ENCODE peak calls at places on chromosomes 11 and 22, in five cellular contexts. J is OCI-LY7, T is cardiac muscle cell, N is fibroblast of mammary gland, H is epithelial cell of esophagus. I is an unnamed sample.

GRCh38 chr11:35050596-35050995 is 88.4 kb upstream of the CD44 start:
- DNase-seq in N (no peak), T (no peak), H (no peak), J (no peak), I (no peak)

GRCh38 chr11:112727341-112727841 is 233.8 kb upstream of the NCAM1 start:
- DNase-seq in T (no peak), H (no peak), N (no peak), J (no peak), I (no peak)

GRCh38 chr11:75325713-75326438 is 25.6 kb downstream of the ARRB1 start:
- DNase-seq in J (no peak), N (peak; percentile 96), H (peak; percentile 97), T (peak; percentile 93), I (no peak)

GRCh38 chr11:61923166-61924015 is 6.0 kb upstream of the RAB3IL1 start:
- DNase-seq in J (no peak), N (peak; percentile 81), H (peak; percentile 15), T (peak; percentile 86), I (no peak)

GRCh38 chr11:30725645-30726195 is 139.6 kb upstream of the MPPED2 start:
- DNase-seq in N (no peak), T (no peak), H (no peak), J (no peak), I (no peak)

GRCh38 chr11:62108017-62108750 is 15.6 kb upstream of the INCENP start:
- DNase-seq in J (peak; percentile 74), N (peak; percentile 75), H (peak; percentile 74), T (peak; percentile 82), I (no peak)

GRCh38 chr22:32684148-32684821 is 117.2 kb upstream of the TIMP3 start:
- DNase-seq in J (no peak), H (no peak), T (peak; percentile 50), N (no peak), I (no peak)

GRCh38 chr22:23184100-23184763 is 3.9 kb downstream of the BCR start:
- DNase-seq in T (no peak), H (no peak), N (no peak), J (no peak), I (no peak)

GRCh38 chr11:111416231-111416960 is 37.3 kb upstream of the POU2AF1 start:
- DNase-seq in J (peak; percentile 50), H (no peak), T (no peak), N (no peak), I (no peak)

GRCh38 chr11:95556342-95557151 is 233.0 kb downstream of the FAM76B start:
- DNase-seq in N (peak; percentile 88), H (no peak), J (no peak), T (peak; percentile 68), I (peak; percentile 75)

GRCh38 chr22:11066458-11067285 is 4461.3 kb upstream of the OR11H1 start:
- DNase-seq in H (no peak), J (no peak), N (no peak), T (no peak), I (no peak)

GRCh38 chr22:39220897-39221850 is 23.6 kb downstream of the PDGFB start:
- DNase-seq in T (peak; percentile 90), J (no peak), N (peak; percentile 38), H (peak; percentile 94), I (no peak)

GRCh38 chr11:110432713-110433392 is 3.1 kb downstream of the FDX1 start:
- DNase-seq in N (no peak), H (peak; percentile 2), J (no peak), T (peak; percentile 28), I (no peak)

GRCh38 chr22:32164084-32164894 is 5.2 kb upstream of the C22orf42 start:
- DNase-seq in H (no peak), N (no peak), T (no peak), J (no peak), I (no peak)

GRCh38 chr11:44893250-44894216 is 57.1 kb downstream of the TP53I11 start:
- DNase-seq in J (no peak), T (no peak), H (no peak), N (no peak), I (no peak)

GRCh38 chr11:77407613-77408012 is 66.3 kb downstream of the PAK1 start:
- DNase-seq in T (peak; percentile 79), J (no peak), H (peak; percentile 86), N (peak; percentile 93), I (no peak)

GRCh38 chr11:76810151-76810853 is 27.1 kb downstream of the TSKU start:
- DNase-seq in T (peak; percentile 59), J (peak; percentile 41), N (peak; percentile 43), H (peak; percentile 47), I (no peak)

GRCh38 chr11:117814766-117815261 is 9.7 kb downstream of the FXYD2 start:
- DNase-seq in H (peak; percentile 14), J (peak; percentile 62), N (no peak), T (peak; percentile 42), I (peak; percentile 90)

GRCh38 chr11:105589346-105589745 is 20.5 kb upstream of the GRIA4 start:
- DNase-seq in H (no peak), N (no peak), J (no peak), T (no peak), I (no peak)

GRCh38 chr11:45924036-45924915 is 1.8 kb downstream of the LARGE2 start:
- DNase-seq in T (no peak), J (no peak), N (no peak), H (no peak), I (no peak)

GRCh38 chr11:121035169-121035755 is 11.4 kb downstream of the TBCEL start:
- DNase-seq in J (no peak), H (no peak), T (no peak), N (no peak), I (no peak)

GRCh38 chr11:34595960-34596359 is 24.9 kb upstream of the EHF start:
- DNase-seq in J (no peak), N (no peak), T (no peak), H (no peak), I (no peak)

GRCh38 chr22:29717789-29718188 is 2.0 kb upstream of the CABP7 start:
- DNase-seq in H (peak; percentile 86), J (no peak), N (no peak), T (no peak), I (no peak)

GRCh38 chr11:17986007-17986710 is 26.7 kb downstream of the SERGEF start:
- DNase-seq in H (peak; percentile 73), J (no peak), T (peak; percentile 80), N (peak; percentile 92), I (no peak)

GRCh38 chr22:29146101-29146560 is 59.6 kb upstream of the EMID1 start:
- DNase-seq in N (no peak), J (no peak), T (no peak), H (no peak), I (no peak)

GRCh38 chr11:121229495-121229894 is 63.1 kb upstream of the SC5D start:
- DNase-seq in J (no peak), N (no peak), T (no peak), H (no peak), I (no peak)

GRCh38 chr11:69308531-69308930 is 14.6 kb downstream of the MYEOV start:
- DNase-seq in H (no peak), J (no peak), N (no peak), T (no peak), I (no peak)

GRCh38 chr11:44955019-44955738 is 4.5 kb upstream of the TP53I11 start:
- DNase-seq in J (no peak), N (peak; percentile 85), H (peak; percentile 50), T (peak; percentile 96), I (no peak)

GRCh38 chr11:114724916-114725524 is 46.7 kb downstream of the NXPE2 start:
- DNase-seq in J (no peak), H (no peak), T (no peak), N (no peak), I (no peak)

GRCh38 chr11:114725623-114726022 is 47.3 kb downstream of the NXPE2 start:
- DNase-seq in N (no peak), J (no peak), T (no peak), H (no peak), I (no peak)
- H3K4me3 ChIP-seq in N (no peak overlapping the region), J (no peak overlapping the region), T (no peak overlapping the region), H (no peak overlapping the region), I (no peak overlapping the region)

DNA sequence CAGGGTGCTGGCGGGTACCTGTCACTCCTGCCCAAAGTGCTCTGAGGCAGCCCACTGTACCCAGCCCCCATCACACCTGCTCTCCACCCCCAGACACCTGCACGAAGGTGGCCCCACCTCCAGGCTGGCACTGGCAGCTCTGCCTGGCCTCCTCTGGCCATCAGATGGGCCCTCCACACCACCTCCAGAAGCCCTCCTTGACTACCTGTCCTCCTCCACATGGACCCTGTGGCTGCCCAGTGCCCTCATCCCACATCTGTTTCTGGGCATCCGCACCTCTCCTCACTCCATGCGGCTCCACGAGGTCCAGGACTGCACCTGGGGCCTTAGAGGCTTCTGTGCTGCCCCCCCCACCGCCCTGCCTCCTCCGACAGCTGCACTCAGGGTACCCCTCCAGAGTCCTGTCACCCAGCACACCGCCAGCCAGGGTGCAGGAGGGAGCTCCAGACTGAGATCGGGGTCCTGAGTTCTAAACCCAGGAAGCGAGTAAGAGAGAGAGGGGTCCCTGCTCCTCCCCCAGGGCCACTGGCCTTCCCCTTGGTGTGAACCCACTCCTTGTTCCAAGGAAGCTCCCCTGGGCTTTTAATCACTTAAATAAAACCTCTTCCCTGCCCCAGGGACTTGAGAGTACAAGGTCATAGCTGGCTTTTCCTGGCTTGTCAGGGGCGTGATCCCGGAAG is 1.7 kb downstream of the CTSD start:
- DNase-seq in J (no peak), N (no peak), T (no peak), H (no peak), I (no peak)
- H3K4me3 ChIP-seq in J (no peak overlapping the region), N (peak overlapping the region; percentile 1), T (no peak overlapping the region), H (peak overlapping the region; percentile 91), I (no peak overlapping the region)

DNA sequence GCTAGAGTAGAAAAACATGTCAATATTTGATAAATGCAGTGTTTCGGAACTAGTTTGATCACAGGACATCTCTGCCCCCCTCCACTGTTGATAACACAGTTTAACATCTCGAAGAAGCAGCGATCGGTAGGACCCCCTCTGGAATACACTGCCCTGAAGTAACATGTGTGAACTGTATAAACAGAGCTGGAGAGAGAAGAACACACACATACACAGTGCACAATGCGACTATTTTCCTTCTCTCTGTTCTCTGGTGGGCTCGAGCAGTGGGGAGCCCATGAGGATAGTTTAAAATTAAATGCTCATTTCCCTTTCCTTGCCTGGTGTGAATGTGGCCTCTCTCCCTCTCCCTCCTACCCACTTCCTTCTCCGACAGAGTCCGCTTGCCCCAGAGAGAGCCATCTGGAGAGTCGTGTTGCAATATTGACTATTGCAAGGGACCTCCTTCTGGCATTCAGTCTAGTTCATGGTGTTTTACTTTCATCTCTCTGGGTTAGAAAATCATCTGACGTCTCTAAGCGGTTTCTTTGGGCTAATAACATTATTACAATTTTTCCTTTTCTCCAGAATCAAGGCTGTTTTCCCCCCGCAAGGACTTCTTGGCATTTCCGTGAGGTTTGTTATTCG is 51.6 kb upstream of the BARX2 start:
- DNase-seq in J (no peak), N (peak; percentile 58), H (no peak), T (peak; percentile 74), I (no peak)
- H3K4me3 ChIP-seq in J (no peak overlapping the region), N (no peak overlapping the region), H (no peak overlapping the region), T (no peak overlapping the region), I (no peak overlapping the region)

DNA sequence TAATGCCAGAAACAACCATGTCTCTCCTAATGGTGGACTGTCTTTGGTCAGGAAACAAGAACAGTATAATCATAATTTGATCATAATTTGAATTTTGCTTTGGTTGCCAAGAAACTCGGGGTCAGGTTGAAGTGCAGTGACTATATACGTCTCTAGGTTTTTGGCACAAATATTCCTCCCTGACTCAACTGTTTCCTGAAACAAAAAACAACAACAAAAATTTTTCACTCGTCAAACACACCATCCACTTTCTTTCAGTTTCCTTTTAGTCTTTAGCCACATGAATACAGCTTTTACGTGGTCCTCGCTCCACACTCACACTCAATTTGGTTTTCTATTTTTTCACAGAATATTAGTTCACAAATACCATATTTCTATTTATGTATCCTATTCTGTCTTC is 5.4 kb upstream of the FBLN1 start:
- DNase-seq in T (no peak), J (no peak), N (peak; percentile 44), H (no peak), I (no peak)
- H3K4me3 ChIP-seq in T (no peak overlapping the region), J (no peak overlapping the region), N (no peak overlapping the region), H (no peak overlapping the region), I (no peak overlapping the region)

GRCh38 chr22:49946612-49947295 is 13.8 kb upstream of the PIM3 start:
- DNase-seq in H (peak; percentile 40), N (no peak), J (no peak), T (no peak), I (no peak)
- H3K4me3 ChIP-seq in H (no peak overlapping the region), N (no peak overlapping the region), J (no peak overlapping the region), T (no peak overlapping the region), I (no peak overlapping the region)

I was measured in GM12864.